ENCODE peak calls at places on chromosomes 2 and 18, in eight cellular contexts. One of them, this sample, is unnamed.

GRCh38 chr2:1591978-1592907 is 152.1 kb downstream of the PXDN start:
- DNase-seq in uterus: peak
- DNase-seq in stomach: no peak
- DNase-seq in spleen: peak
- DNase-seq in CD8-positive, alpha-beta T cell: no peak
- DNase-seq in AG10803: peak
- DNase-seq in endothelial cell: peak
- DNase-seq in A549: peak
- DNase-seq in this sample: peak

GRCh38 chr2:237514474-237515130 is 27.6 kb downstream of the MLPH start:
- DNase-seq in uterus: no peak
- DNase-seq in stomach: no peak
- DNase-seq in spleen: no peak
- DNase-seq in CD8-positive, alpha-beta T cell: no peak
- DNase-seq in AG10803: no peak
- DNase-seq in endothelial cell: no peak
- DNase-seq in A549: no peak
- DNase-seq in this sample: no peak

GRCh38 chr2:175167792-175168563 is at the start of gene ATF2:
- DNase-seq in uterus: peak
- DNase-seq in stomach: peak
- DNase-seq in spleen: peak
- DNase-seq in CD8-positive, alpha-beta T cell: peak
- DNase-seq in AG10803: peak
- DNase-seq in endothelial cell: peak
- DNase-seq in A549: peak
- DNase-seq in this sample: peak

GRCh38 chr18:79851489-79851888 is 53.8 kb downstream of the KCNG2 start:
- DNase-seq in uterus: no peak
- DNase-seq in stomach: no peak
- DNase-seq in spleen: peak
- DNase-seq in CD8-positive, alpha-beta T cell: no peak
- DNase-seq in AG10803: no peak
- DNase-seq in endothelial cell: no peak
- DNase-seq in A549: no peak
- DNase-seq in this sample: no peak

GRCh38 chr2:39492095-39492590 is 55.1 kb upstream of the MAP4K3 start:
- DNase-seq in uterus: no peak
- DNase-seq in stomach: no peak
- DNase-seq in spleen: no peak
- DNase-seq in CD8-positive, alpha-beta T cell: no peak
- DNase-seq in AG10803: peak
- DNase-seq in endothelial cell: no peak
- DNase-seq in A549: peak
- DNase-seq in this sample: peak

GRCh38 chr2:67879586-67880290 is 183.1 kb downstream of the C1D start:
- DNase-seq in uterus: no peak
- DNase-seq in stomach: no peak
- DNase-seq in spleen: no peak
- DNase-seq in CD8-positive, alpha-beta T cell: no peak
- DNase-seq in AG10803: peak
- DNase-seq in endothelial cell: no peak
- DNase-seq in A549: no peak
- DNase-seq in this sample: peak

GRCh38 chr2:37459095-37459981 is 114.9 kb downstream of the QPCT start:
- DNase-seq in uterus: no peak
- DNase-seq in stomach: no peak
- DNase-seq in spleen: no peak
- DNase-seq in CD8-positive, alpha-beta T cell: no peak
- DNase-seq in AG10803: peak
- DNase-seq in endothelial cell: no peak
- DNase-seq in A549: no peak
- DNase-seq in this sample: peak

GRCh38 chr2:230696670-230697069 is 16.0 kb upstream of the CAB39 start:
- DNase-seq in uterus: no peak
- DNase-seq in stomach: no peak
- DNase-seq in spleen: no peak
- DNase-seq in CD8-positive, alpha-beta T cell: no peak
- DNase-seq in AG10803: no peak
- DNase-seq in endothelial cell: no peak
- DNase-seq in A549: no peak
- DNase-seq in this sample: no peak

GRCh38 chr2:127645395-127646291 is at the start of gene GPR17:
- DNase-seq in uterus: no peak
- DNase-seq in stomach: no peak
- DNase-seq in spleen: peak
- DNase-seq in CD8-positive, alpha-beta T cell: no peak
- DNase-seq in AG10803: no peak
- DNase-seq in endothelial cell: no peak
- DNase-seq in A549: no peak
- DNase-seq in this sample: no peak

GRCh38 chr2:74498500-74499268 is 719 bp downstream of the LBX2 start:
- DNase-seq in uterus: no peak
- DNase-seq in stomach: peak
- DNase-seq in spleen: peak
- DNase-seq in CD8-positive, alpha-beta T cell: no peak
- DNase-seq in AG10803: no peak
- DNase-seq in endothelial cell: no peak
- DNase-seq in A549: no peak
- DNase-seq in this sample: peak

GRCh38 chr18:22045221-22045918 is 124.0 kb upstream of the GATA6 start:
- DNase-seq in uterus: no peak
- DNase-seq in stomach: peak
- DNase-seq in spleen: no peak
- DNase-seq in CD8-positive, alpha-beta T cell: no peak
- DNase-seq in AG10803: no peak
- DNase-seq in endothelial cell: no peak
- DNase-seq in A549: no peak
- DNase-seq in this sample: no peak

GRCh38 chr2:7567646-7568045 is 650.4 kb downstream of the RNF144A start:
- DNase-seq in uterus: no peak
- DNase-seq in stomach: no peak
- DNase-seq in spleen: peak
- DNase-seq in CD8-positive, alpha-beta T cell: peak
- DNase-seq in AG10803: no peak
- DNase-seq in endothelial cell: no peak
- DNase-seq in A549: no peak
- DNase-seq in this sample: no peak

GRCh38 chr2:119011910-119012209 is 69.9 kb downstream of the MARCO start:
- DNase-seq in uterus: no peak
- DNase-seq in stomach: no peak
- DNase-seq in spleen: no peak
- DNase-seq in CD8-positive, alpha-beta T cell: no peak
- DNase-seq in AG10803: no peak
- DNase-seq in endothelial cell: peak
- DNase-seq in A549: no peak
- DNase-seq in this sample: no peak

GRCh38 chr2:71812736-71813135 is 334.9 kb downstream of the CYP26B1 start:
- DNase-seq in uterus: no peak
- DNase-seq in stomach: no peak
- DNase-seq in spleen: no peak
- DNase-seq in CD8-positive, alpha-beta T cell: no peak
- DNase-seq in AG10803: no peak
- DNase-seq in endothelial cell: no peak
- DNase-seq in A549: no peak
- DNase-seq in this sample: no peak

GRCh38 chr2:149872638-149873037 is 285.1 kb upstream of the MMADHC start:
- DNase-seq in uterus: no peak
- DNase-seq in stomach: no peak
- DNase-seq in spleen: no peak
- DNase-seq in CD8-positive, alpha-beta T cell: no peak
- DNase-seq in AG10803: no peak
- DNase-seq in endothelial cell: no peak
- DNase-seq in A549: no peak
- DNase-seq in this sample: no peak

GRCh38 chr2:190179754-190180312 is 117.3 kb upstream of the MSTN start:
- DNase-seq in uterus: no peak
- DNase-seq in stomach: peak
- DNase-seq in spleen: no peak
- DNase-seq in CD8-positive, alpha-beta T cell: no peak
- DNase-seq in AG10803: no peak
- DNase-seq in endothelial cell: no peak
- DNase-seq in A549: no peak
- DNase-seq in this sample: no peak

GRCh38 chr18:77144451-77145118 is 12.0 kb upstream of the MBP start:
- DNase-seq in uterus: no peak
- DNase-seq in stomach: no peak
- DNase-seq in spleen: no peak
- DNase-seq in CD8-positive, alpha-beta T cell: no peak
- DNase-seq in AG10803: no peak
- DNase-seq in endothelial cell: no peak
- DNase-seq in A549: no peak
- DNase-seq in this sample: no peak

GRCh38 chr2:28162538-28162937 is 230.1 kb upstream of the FOSL2 start:
- DNase-seq in uterus: no peak
- DNase-seq in stomach: no peak
- DNase-seq in spleen: no peak
- DNase-seq in CD8-positive, alpha-beta T cell: no peak
- DNase-seq in AG10803: no peak
- DNase-seq in endothelial cell: no peak
- DNase-seq in A549: no peak
- DNase-seq in this sample: no peak

GRCh38 chr2:211879323-211879722 is 659.3 kb downstream of the ERBB4 start:
- DNase-seq in uterus: no peak
- DNase-seq in stomach: no peak
- DNase-seq in spleen: no peak
- DNase-seq in CD8-positive, alpha-beta T cell: no peak
- DNase-seq in AG10803: no peak
- DNase-seq in endothelial cell: no peak
- DNase-seq in A549: no peak
- DNase-seq in this sample: peak

GRCh38 chr2:158184556-158185343 is 83.1 kb downstream of the UPP2 start:
- DNase-seq in uterus: no peak
- DNase-seq in stomach: no peak
- DNase-seq in spleen: no peak
- DNase-seq in CD8-positive, alpha-beta T cell: no peak
- DNase-seq in AG10803: no peak
- DNase-seq in endothelial cell: no peak
- DNase-seq in A549: no peak
- DNase-seq in this sample: no peak
- TF ChIP-seq CTCF in uterus: no peak
- TF ChIP-seq CTCF in stomach: no peak
- TF ChIP-seq CTCF in spleen: no peak
- TF ChIP-seq CTCF in CD8-positive, alpha-beta T cell: no peak
- TF ChIP-seq CTCF in AG10803: no peak
- TF ChIP-seq CTCF in endothelial cell: no peak
- TF ChIP-seq CTCF in A549: no peak
- TF ChIP-seq CTCF in this sample: no peak

GRCh38 chr2:70070557-70071268 is 16.6 kb upstream of the PCBP1 start:
- DNase-seq in uterus: peak
- DNase-seq in stomach: peak
- DNase-seq in spleen: no peak
- DNase-seq in CD8-positive, alpha-beta T cell: peak
- DNase-seq in AG10803: peak
- DNase-seq in endothelial cell: peak
- DNase-seq in A549: peak
- DNase-seq in this sample: peak
- TF ChIP-seq CTCF in uterus: peak
- TF ChIP-seq CTCF in stomach: peak
- TF ChIP-seq CTCF in spleen: peak
- TF ChIP-seq CTCF in CD8-positive, alpha-beta T cell: peak
- TF ChIP-seq CTCF in AG10803: peak
- TF ChIP-seq CTCF in endothelial cell: peak
- TF ChIP-seq CTCF in A549: peak
- TF ChIP-seq CTCF in this sample: peak

GRCh38 chr2:27038012-27038411 is 5.2 kb downstream of the TMEM214 start:
- DNase-seq in uterus: no peak
- DNase-seq in stomach: no peak
- DNase-seq in spleen: no peak
- DNase-seq in CD8-positive, alpha-beta T cell: no peak
- DNase-seq in AG10803: no peak
- DNase-seq in endothelial cell: no peak
- DNase-seq in A549: no peak
- DNase-seq in this sample: no peak

GRCh38 chr2:27033253-27033852 is 588 bp downstream of the TMEM214 start:
- DNase-seq in uterus: no peak
- DNase-seq in stomach: no peak
- DNase-seq in spleen: no peak
- DNase-seq in CD8-positive, alpha-beta T cell: no peak
- DNase-seq in AG10803: no peak
- DNase-seq in endothelial cell: no peak
- DNase-seq in A549: no peak
- DNase-seq in this sample: no peak

GRCh38 chr2:27027211-27027651 is 5.5 kb upstream of the TMEM214 start:
- DNase-seq in uterus: no peak
- DNase-seq in stomach: no peak
- DNase-seq in spleen: no peak
- DNase-seq in CD8-positive, alpha-beta T cell: no peak
- DNase-seq in AG10803: no peak
- DNase-seq in endothelial cell: no peak
- DNase-seq in A549: no peak
- DNase-seq in this sample: no peak

GRCh38 chr2:27029051-27029450 is 3.7 kb upstream of the TMEM214 start:
- DNase-seq in uterus: no peak
- DNase-seq in stomach: no peak
- DNase-seq in spleen: no peak
- DNase-seq in CD8-positive, alpha-beta T cell: no peak
- DNase-seq in AG10803: no peak
- DNase-seq in endothelial cell: no peak
- DNase-seq in A549: no peak
- DNase-seq in this sample: no peak

DNA sequence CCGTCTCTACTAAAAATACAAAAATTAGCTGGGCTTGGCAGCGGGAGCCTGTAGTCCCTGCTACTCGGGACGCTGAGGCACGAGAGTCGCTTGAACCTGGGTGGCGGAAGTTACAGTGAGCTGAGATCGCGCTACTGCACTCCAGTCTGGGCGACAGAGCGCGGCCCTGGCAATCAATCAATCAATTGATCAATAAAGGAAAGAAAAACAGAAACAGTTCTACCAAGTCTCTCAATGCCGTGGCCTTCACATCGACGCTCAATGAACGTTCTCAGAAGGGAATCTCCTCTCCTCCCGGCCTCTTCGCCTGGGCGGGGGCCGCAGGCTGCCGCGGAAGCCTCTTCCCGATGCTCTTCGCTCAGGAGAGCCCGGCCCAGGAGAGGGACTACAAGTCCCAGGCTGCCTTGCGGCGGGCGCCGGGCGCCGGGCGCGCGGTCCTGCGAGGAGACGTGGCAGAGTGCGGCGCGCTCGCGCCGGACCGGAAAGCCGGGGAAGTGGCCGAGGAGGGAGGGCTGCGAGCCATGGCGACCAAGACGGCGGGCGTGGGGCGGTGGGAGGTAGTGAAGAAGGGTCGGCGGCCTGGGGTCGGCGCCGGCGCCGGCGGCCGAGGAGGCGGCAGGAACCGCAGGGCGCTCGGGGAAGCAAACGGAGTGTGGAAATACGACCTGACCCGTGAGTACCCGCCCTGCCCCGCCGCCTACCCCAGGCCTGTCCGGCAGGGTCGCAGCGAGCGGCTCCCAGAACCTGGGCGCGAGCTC is at the start of gene TMEM214:
- DNase-seq in uterus: peak
- DNase-seq in stomach: peak
- DNase-seq in spleen: peak
- DNase-seq in CD8-positive, alpha-beta T cell: peak
- DNase-seq in AG10803: peak
- DNase-seq in endothelial cell: peak
- DNase-seq in A549: peak
- DNase-seq in this sample: peak
- TF ChIP-seq CTCF in uterus: no peak
- TF ChIP-seq CTCF in stomach: no peak
- TF ChIP-seq CTCF in spleen: peak
- TF ChIP-seq CTCF in CD8-positive, alpha-beta T cell: no peak
- TF ChIP-seq CTCF in AG10803: no peak
- TF ChIP-seq CTCF in endothelial cell: no peak
- TF ChIP-seq CTCF in A549: no peak
- TF ChIP-seq CTCF in this sample: no peak

GRCh38 chr18:32669549-32670165 is 103.2 kb downstream of the KLHL14 start:
- DNase-seq in uterus: no peak
- DNase-seq in stomach: no peak
- DNase-seq in spleen: no peak
- DNase-seq in CD8-positive, alpha-beta T cell: no peak
- DNase-seq in AG10803: no peak
- DNase-seq in endothelial cell: no peak
- DNase-seq in A549: no peak
- DNase-seq in this sample: no peak
- TF ChIP-seq CTCF in uterus: no peak
- TF ChIP-seq CTCF in stomach: no peak
- TF ChIP-seq CTCF in spleen: no peak
- TF ChIP-seq CTCF in CD8-positive, alpha-beta T cell: no peak
- TF ChIP-seq CTCF in AG10803: no peak
- TF ChIP-seq CTCF in endothelial cell: peak
- TF ChIP-seq CTCF in A549: no peak
- TF ChIP-seq CTCF in this sample: no peak

This sample was measured in fibroblast of pulmonary artery.